ENCODE peak calls at places on chromosome 22, in five cellular contexts. H is dorsolateral prefrontal cortex, B is left ventricle myocardium inferior, T is adrenal gland, A is MV-4-11. V is an unnamed sample.

GRCh38 chr22:26431151-26431995 is 2.3 kb downstream of the ASPHD2 start:
- DNase-seq in T (no peak), B (no peak), H (no peak), A (peak; percentile 34), V (no peak)

GRCh38 chr22:39236321-39237275 is 8.2 kb downstream of the PDGFB start:
- DNase-seq in H (no peak), T (no peak), B (peak; percentile 69), A (peak; percentile 95), V (peak; percentile 45)

GRCh38 chr22:42931421-42932196 is 74.5 kb upstream of the ARFGAP3 start:
- DNase-seq in A (peak; percentile 92), B (no peak), T (no peak), H (no peak), V (no peak)

GRCh38 chr22:30408388-30409101 is 11.7 kb downstream of the SEC14L2 start:
- DNase-seq in B (no peak), H (no peak), T (no peak), A (peak; percentile 44), V (no peak)

GRCh38 chr22:40258463-40259046 is 80.8 kb downstream of the TNRC6B start:
- DNase-seq in T (no peak), B (no peak), A (no peak), H (no peak), V (no peak)

GRCh38 chr22:19817561-19818263 is 37.0 kb downstream of the GNB1L start:
- DNase-seq in T (no peak), H (peak; percentile 28), B (no peak), A (no peak), V (no peak)

GRCh38 chr22:23901600-23901999 is 7.4 kb downstream of the MIF start:
- DNase-seq in H (no peak), B (no peak), T (no peak), A (no peak), V (no peak)

GRCh38 chr22:50256936-50257440 is 4.5 kb downstream of the MAPK12 start:
- DNase-seq in H (no peak), T (no peak), B (no peak), A (no peak), V (no peak)

GRCh38 chr22:24180316-24181087 is 785 bp upstream of the SUSD2 start:
- DNase-seq in B (peak; percentile 21), T (no peak), H (no peak), A (no peak), V (no peak)

GRCh38 chr22:20174785-20175596 is 24.1 kb upstream of the CCDC188 start:
- DNase-seq in T (no peak), A (no peak), H (no peak), B (no peak), V (no peak)

V was measured in transverse colon.